ENCODE peak calls at places on chromosomes 11 and 22, in five cellular contexts. I is AG04450, S is heart right ventricle, U is GM23338, F is SK-N-SH. G is an unnamed sample.

GRCh38 chr11:67027943-67028542 is 5.1 kb downstream of the SYT12 start:
- DNase-seq in I (no peak), S (no peak), U (no peak), F (no peak), G (no peak)

GRCh38 chr11:9089636-9090035 is 1.8 kb downstream of the SCUBE2 start:
- DNase-seq in I (no peak), S (no peak), U (no peak), F (peak), G (no peak)

GRCh38 chr11:5626191-5626590 is 1.4 kb downstream of the TRIM34 start:
- DNase-seq in I (no peak), S (no peak), U (no peak), F (no peak), G (no peak)

GRCh38 chr22:48358886-48359612 is 1468.6 kb downstream of the BRD1 start:
- DNase-seq in I (no peak), S (no peak), U (no peak), F (no peak), G (no peak)

GRCh38 chr11:120306519-120307242 is 18.4 kb upstream of the TLCD5 start:
- DNase-seq in I (peak), S (peak), U (peak), F (no peak), G (peak)

GRCh38 chr11:72700026-72700610 is 25.9 kb upstream of the PDE2A start:
- DNase-seq in I (no peak), S (no peak), U (no peak), F (no peak), G (no peak)

GRCh38 chr11:8459711-8460399 is 134.2 kb downstream of the STK33 start:
- DNase-seq in I (no peak), S (no peak), U (no peak), F (no peak), G (no peak)

GRCh38 chr11:65496304-65497140 is 2.3 kb upstream of the MALAT1 start:
- DNase-seq in I (no peak), S (no peak), U (no peak), F (no peak), G (no peak)

GRCh38 chr22:50250555-50251471 is at the start of gene HDAC10:
- DNase-seq in I (no peak), S (peak), U (peak), F (peak), G (no peak)

GRCh38 chr11:3159296-3160190 is 5.6 kb downstream of the OSBPL5 start:
- DNase-seq in I (no peak), S (peak), U (no peak), F (no peak), G (no peak)

GRCh38 chr11:8342821-8343681 is 79.4 kb upstream of the LMO1 start:
- DNase-seq in I (no peak), S (no peak), U (no peak), F (peak), G (no peak)

GRCh38 chr22:35352214-35353111 is 28.4 kb upstream of the HMOX1 start:
- DNase-seq in I (no peak), S (peak), U (peak), F (no peak), G (no peak)

GRCh38 chr11:110297726-110298297 is 1.4 kb upstream of the RDX start:
- DNase-seq in I (no peak), S (no peak), U (peak), F (no peak), G (no peak)

GRCh38 chr11:76631566-76632308 is 38.8 kb downstream of the LRRC32 start:
- DNase-seq in I (no peak), S (no peak), U (no peak), F (no peak), G (no peak)

GRCh38 chr11:24896118-24896835 is 399.4 kb downstream of the LUZP2 start:
- DNase-seq in I (no peak), S (no peak), U (no peak), F (no peak), G (no peak)

GRCh38 chr22:49035818-49036457 is 791.7 kb downstream of the BRD1 start:
- DNase-seq in I (no peak), S (no peak), U (no peak), F (no peak), G (no peak)

GRCh38 chr11:278001-278951 is at the start of gene NLRP6:
- DNase-seq in I (no peak), S (no peak), U (no peak), F (peak), G (no peak)

GRCh38 chr11:6531267-6531752 is 34.2 kb downstream of the DNHD1 start:
- DNase-seq in I (no peak), S (no peak), U (peak), F (peak), G (peak)

GRCh38 chr22:27418261-27418660 is 383.3 kb downstream of the MN1 start:
- DNase-seq in I (no peak), S (no peak), U (no peak), F (no peak), G (no peak)

GRCh38 chr11:35288311-35288710 is 131.0 kb downstream of the SLC1A2 start:
- DNase-seq in I (no peak), S (no peak), U (no peak), F (no peak), G (no peak)

GRCh38 chr11:134231958-134232674 is 7.6 kb downstream of the VPS26B start:
- DNase-seq in I (no peak), S (no peak), U (no peak), F (peak), G (no peak)

GRCh38 chr22:25111579-25112517 is 87.8 kb upstream of the CRYBB3 start:
- DNase-seq in I (no peak), S (no peak), U (peak), F (peak), G (no peak)

GRCh38 chr11:121082219-121082618 is 18.8 kb upstream of the TECTA start:
- DNase-seq in I (no peak), S (no peak), U (no peak), F (no peak), G (no peak)

GRCh38 chr22:36471341-36471821 is 10.1 kb downstream of the TXN2 start:
- DNase-seq in I (no peak), S (no peak), U (no peak), F (no peak), G (no peak)

GRCh38 chr11:95556342-95557151 is 233.0 kb downstream of the FAM76B start:
- DNase-seq in I (peak), S (no peak), U (peak), F (no peak), G (peak)

GRCh38 chr22:28299329-28299728 is 380.3 kb upstream of the PITPNB start:
- DNase-seq in I (no peak), S (no peak), U (no peak), F (no peak), G (no peak)

GRCh38 chr22:36163497-36163896 is 2.9 kb upstream of the APOL3 start:
- DNase-seq in I (no peak), S (no peak), U (no peak), F (no peak), G (no peak)

GRCh38 chr11:78292109-78292803 is 103.5 kb downstream of the USP35 start:
- DNase-seq in I (no peak), S (no peak), U (no peak), F (no peak), G (no peak)
- TF ChIP-seq CTCF in I (no peak), S (no peak), U (no peak), F (no peak), G (no peak)

DNA sequence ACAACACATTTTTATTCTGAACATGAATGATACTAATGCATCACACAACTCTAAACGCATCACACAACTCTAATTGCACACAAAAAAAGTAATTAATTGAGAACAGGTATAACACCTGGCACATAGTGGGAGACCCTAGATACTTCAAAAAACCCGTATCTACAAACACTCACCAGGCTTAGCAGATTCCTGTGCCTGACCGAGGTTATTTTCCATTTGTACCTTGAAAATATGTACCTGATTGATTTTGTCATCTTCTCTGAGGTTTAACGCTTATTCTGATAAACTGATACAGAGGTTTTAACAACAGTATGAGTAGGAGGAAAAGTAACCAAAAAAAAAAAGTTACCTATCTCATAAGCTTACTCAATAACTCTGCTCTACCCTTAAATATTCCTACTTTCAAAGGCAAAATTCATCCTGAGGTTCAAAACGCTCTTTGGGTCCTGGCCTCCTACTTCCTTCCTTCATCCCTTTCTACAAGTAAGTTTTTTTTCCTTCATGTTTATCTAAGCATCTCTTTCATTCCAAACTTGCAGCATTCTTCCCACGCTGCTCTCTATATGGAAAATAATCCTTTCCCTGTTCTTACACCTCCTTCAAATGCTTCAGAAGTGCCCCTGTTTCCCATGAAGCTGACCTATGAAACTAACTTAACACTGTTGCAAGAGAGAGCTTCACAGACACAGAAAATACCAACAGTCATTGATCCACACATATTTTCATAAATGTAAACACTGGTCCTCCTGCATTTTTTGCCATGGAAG is 73.3 kb downstream of the ETS1 start:
- DNase-seq in I (no peak), S (no peak), U (no peak), F (no peak), G (no peak)
- H3K4me3 ChIP-seq in I (no peak), S (no peak), U (no peak), F (no peak), G (no peak)

GRCh38 chr11:61844909-61845565 is 16.9 kb downstream of the FADS2 start:
- DNase-seq in I (no peak), S (no peak), U (no peak), F (peak), G (no peak)

GRCh38 chr11:61839742-61840141 is 11.6 kb downstream of the FADS2 start:
- DNase-seq in I (no peak), S (no peak), U (no peak), F (no peak), G (no peak)

GRCh38 chr11:61840371-61840770 is 12.3 kb downstream of the FADS2 start:
- DNase-seq in I (no peak), S (no peak), U (no peak), F (no peak), G (no peak)

GRCh38 chr11:61841636-61842332 is 13.7 kb downstream of the FADS2 start:
- DNase-seq in I (no peak), S (peak), U (no peak), F (no peak), G (no peak)

GRCh38 chr11:61842421-61842820 is 14.3 kb downstream of the FADS2 start:
- DNase-seq in I (no peak), S (no peak), U (no peak), F (no peak), G (no peak)
- TF ChIP-seq CTCF in I (no peak), S (no peak), U (no peak), F (no peak), G (no peak)

GRCh38 chr11:128289048-128289447 is 298.3 kb downstream of the ETS1 start:
- DNase-seq in I (no peak), S (no peak), U (no peak), F (no peak), G (no peak)
- H3K4me3 ChIP-seq in I (no peak), S (no peak), U (no peak), F (no peak), G (no peak)

GRCh38 chr11:16883179-16883578 is 131.0 kb downstream of the PLEKHA7 start:
- DNase-seq in I (no peak), S (peak), U (peak), F (no peak), G (no peak)
- TF ChIP-seq CTCF in I (no peak), S (peak), U (peak), F (no peak), G (no peak)

DNA sequence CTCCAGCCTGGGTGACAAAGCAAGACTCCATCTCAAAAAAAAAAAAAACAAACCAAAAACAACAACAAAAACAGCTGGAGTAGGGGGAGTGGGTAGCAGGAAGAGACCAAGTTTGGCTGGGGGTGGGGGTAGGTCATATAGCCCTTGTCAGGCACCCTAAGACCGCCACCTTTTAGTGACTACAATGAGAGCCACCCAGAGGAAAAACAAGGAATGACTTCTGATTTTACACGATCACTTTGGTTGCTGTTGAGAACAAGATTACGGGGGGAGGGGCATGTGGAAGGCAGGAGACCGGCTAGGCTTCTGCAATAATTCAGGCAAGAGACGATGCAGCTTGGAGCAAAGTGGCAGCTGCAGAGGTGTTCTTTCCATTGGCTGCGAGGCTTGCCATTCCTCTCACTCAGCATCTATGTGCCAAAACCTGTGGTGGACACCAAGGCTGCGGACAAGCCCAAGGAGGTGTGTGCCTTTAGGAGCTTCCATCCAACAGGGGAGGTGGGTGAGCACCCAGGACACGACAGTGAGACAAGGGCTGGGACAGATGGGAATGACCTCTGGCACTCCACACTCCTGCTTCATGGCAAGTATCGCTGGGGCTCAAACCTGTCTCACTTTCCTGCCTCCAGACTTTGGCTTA is 1.7 kb downstream of the RPS19BP1 start:
- DNase-seq in I (no peak), S (no peak), U (peak), F (peak), G (no peak)
- H3K4me3 ChIP-seq in I (no peak), S (no peak), U (peak), F (no peak), G (no peak)

GRCh38 chr22:30979932-30980331 is 10.9 kb downstream of the TUG1 start:
- DNase-seq in I (no peak), S (no peak), U (peak), F (no peak), G (no peak)
- TF ChIP-seq CTCF in I (no peak), S (no peak), U (peak), F (no peak), G (no peak)

DNA sequence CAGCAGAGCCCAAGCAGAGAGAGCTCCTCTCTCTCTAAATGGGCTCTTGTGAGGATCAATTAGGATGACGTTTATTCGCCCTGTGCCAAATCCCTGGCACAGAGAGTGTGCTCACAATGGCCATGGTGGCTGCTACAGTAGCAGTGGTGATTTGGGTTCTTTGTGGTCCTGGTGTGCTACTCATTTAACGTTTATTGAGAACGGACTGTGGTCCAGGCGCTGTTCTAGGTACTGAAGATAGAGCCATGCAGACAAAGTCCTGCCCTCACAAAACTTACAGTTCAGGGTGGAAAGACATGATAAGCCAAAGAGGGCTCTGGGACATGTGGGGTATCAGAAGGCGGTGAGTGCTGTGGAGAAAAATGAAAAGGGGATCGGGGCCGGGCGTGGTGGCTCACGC is 5.3 kb downstream of the OTUB1 start:
- DNase-seq in I (no peak), S (no peak), U (no peak), F (no peak), G (no peak)
- H3K4me3 ChIP-seq in I (no peak), S (no peak), U (no peak), F (no peak), G (no peak)